ENCODE peak calls at places on chromosome 16, in seven cellular contexts. One of them, this sample, is unnamed.

GRCh38 chr16:80738521-80738920 is 65.9 kb downstream of the CDYL2 start:
- DNase-seq in fibroblast of pulmonary artery: no peak
- DNase-seq in heart left ventricle: no peak
- DNase-seq in GM06990: no peak
- DNase-seq in cardiac fibroblast: no peak
- DNase-seq in lower leg skin: no peak
- DNase-seq in A549: no peak
- DNase-seq in this sample: no peak

GRCh38 chr16:86100205-86101134 is 201.5 kb downstream of the IRF8 start:
- DNase-seq in cardiac fibroblast: no peak
- DNase-seq in heart left ventricle: no peak
- DNase-seq in A549: no peak
- DNase-seq in lower leg skin: no peak
- DNase-seq in GM06990: no peak
- DNase-seq in fibroblast of pulmonary artery: no peak
- DNase-seq in this sample: no peak

GRCh38 chr16:29302976-29303375 is 103.5 kb downstream of the NPIPB11 start:
- DNase-seq in GM06990: no peak
- DNase-seq in heart left ventricle: no peak
- DNase-seq in lower leg skin: no peak
- DNase-seq in cardiac fibroblast: no peak
- DNase-seq in A549: no peak
- DNase-seq in fibroblast of pulmonary artery: no peak
- DNase-seq in this sample: no peak

GRCh38 chr16:72876221-72876620 is 171.7 kb downstream of the ZFHX3 start:
- DNase-seq in lower leg skin: peak
- DNase-seq in heart left ventricle: peak
- DNase-seq in cardiac fibroblast: peak
- DNase-seq in fibroblast of pulmonary artery: peak
- DNase-seq in A549: no peak
- DNase-seq in GM06990: peak
- DNase-seq in this sample: peak

GRCh38 chr16:57637424-57637823 is 9.0 kb downstream of the ADGRG1 start:
- DNase-seq in fibroblast of pulmonary artery: peak
- DNase-seq in GM06990: no peak
- DNase-seq in A549: no peak
- DNase-seq in heart left ventricle: peak
- DNase-seq in cardiac fibroblast: peak
- DNase-seq in lower leg skin: no peak
- DNase-seq in this sample: no peak

GRCh38 chr16:15708096-15708495 is 58.1 kb downstream of the NDE1 start:
- DNase-seq in fibroblast of pulmonary artery: peak
- DNase-seq in GM06990: no peak
- DNase-seq in A549: no peak
- DNase-seq in cardiac fibroblast: peak
- DNase-seq in heart left ventricle: no peak
- DNase-seq in lower leg skin: no peak
- DNase-seq in this sample: peak

GRCh38 chr16:49148410-49148809 is 133.2 kb downstream of the CBLN1 start:
- DNase-seq in cardiac fibroblast: no peak
- DNase-seq in GM06990: no peak
- DNase-seq in heart left ventricle: no peak
- DNase-seq in lower leg skin: no peak
- DNase-seq in A549: no peak
- DNase-seq in fibroblast of pulmonary artery: no peak
- DNase-seq in this sample: no peak

GRCh38 chr16:69267633-69268032 is 43.5 kb upstream of the VPS4A start:
- DNase-seq in heart left ventricle: no peak
- DNase-seq in fibroblast of pulmonary artery: no peak
- DNase-seq in cardiac fibroblast: no peak
- DNase-seq in GM06990: no peak
- DNase-seq in lower leg skin: no peak
- DNase-seq in A549: no peak
- DNase-seq in this sample: no peak

GRCh38 chr16:47276522-47276921 is 132.8 kb upstream of the NETO2 start:
- DNase-seq in cardiac fibroblast: no peak
- DNase-seq in GM06990: no peak
- DNase-seq in A549: no peak
- DNase-seq in fibroblast of pulmonary artery: no peak
- DNase-seq in heart left ventricle: no peak
- DNase-seq in lower leg skin: no peak
- DNase-seq in this sample: no peak

GRCh38 chr16:56944954-56945839 is 13.3 kb downstream of the HERPUD1 start:
- DNase-seq in cardiac fibroblast: no peak
- DNase-seq in fibroblast of pulmonary artery: no peak
- DNase-seq in GM06990: peak
- DNase-seq in A549: no peak
- DNase-seq in lower leg skin: no peak
- DNase-seq in heart left ventricle: no peak
- DNase-seq in this sample: no peak

GRCh38 chr16:21263640-21264211 is 14.4 kb downstream of the CRYM start:
- DNase-seq in A549: peak
- DNase-seq in lower leg skin: no peak
- DNase-seq in heart left ventricle: no peak
- DNase-seq in cardiac fibroblast: peak
- DNase-seq in GM06990: peak
- DNase-seq in fibroblast of pulmonary artery: no peak
- DNase-seq in this sample: peak

GRCh38 chr16:23296994-23297393 is 5.1 kb upstream of the SCNN1B start:
- DNase-seq in heart left ventricle: no peak
- DNase-seq in A549: peak
- DNase-seq in GM06990: no peak
- DNase-seq in cardiac fibroblast: no peak
- DNase-seq in fibroblast of pulmonary artery: no peak
- DNase-seq in lower leg skin: no peak
- DNase-seq in this sample: no peak

GRCh38 chr16:82638095-82638798 is 11.5 kb downstream of the CDH13 start:
- DNase-seq in fibroblast of pulmonary artery: peak
- DNase-seq in heart left ventricle: no peak
- DNase-seq in lower leg skin: no peak
- DNase-seq in A549: no peak
- DNase-seq in GM06990: no peak
- DNase-seq in cardiac fibroblast: peak
- DNase-seq in this sample: peak

GRCh38 chr16:51981725-51982124 is 565.2 kb downstream of the TOX3 start:
- DNase-seq in A549: no peak
- DNase-seq in cardiac fibroblast: no peak
- DNase-seq in GM06990: no peak
- DNase-seq in fibroblast of pulmonary artery: no peak
- DNase-seq in heart left ventricle: no peak
- DNase-seq in lower leg skin: no peak
- DNase-seq in this sample: no peak

GRCh38 chr16:1816396-1817275 is 10.0 kb downstream of the HAGH start:
- DNase-seq in lower leg skin: no peak
- DNase-seq in cardiac fibroblast: no peak
- DNase-seq in heart left ventricle: no peak
- DNase-seq in A549: no peak
- DNase-seq in GM06990: no peak
- DNase-seq in fibroblast of pulmonary artery: no peak
- DNase-seq in this sample: no peak

GRCh38 chr16:1818204-1818872 is 8.3 kb downstream of the HAGH start:
- DNase-seq in A549: no peak
- DNase-seq in cardiac fibroblast: no peak
- DNase-seq in heart left ventricle: no peak
- DNase-seq in lower leg skin: no peak
- DNase-seq in GM06990: no peak
- DNase-seq in fibroblast of pulmonary artery: no peak
- DNase-seq in this sample: no peak

GRCh38 chr16:1817276-1817589 is 9.4 kb downstream of the HAGH start:
- DNase-seq in cardiac fibroblast: no peak
- DNase-seq in lower leg skin: no peak
- DNase-seq in fibroblast of pulmonary artery: no peak
- DNase-seq in A549: no peak
- DNase-seq in heart left ventricle: no peak
- DNase-seq in GM06990: no peak
- DNase-seq in this sample: no peak

GRCh38 chr16:1818873-1819525 is 7.6 kb downstream of the HAGH start:
- DNase-seq in lower leg skin: no peak
- DNase-seq in heart left ventricle: no peak
- DNase-seq in cardiac fibroblast: no peak
- DNase-seq in fibroblast of pulmonary artery: no peak
- DNase-seq in A549: no peak
- DNase-seq in GM06990: no peak
- DNase-seq in this sample: no peak

DNA sequence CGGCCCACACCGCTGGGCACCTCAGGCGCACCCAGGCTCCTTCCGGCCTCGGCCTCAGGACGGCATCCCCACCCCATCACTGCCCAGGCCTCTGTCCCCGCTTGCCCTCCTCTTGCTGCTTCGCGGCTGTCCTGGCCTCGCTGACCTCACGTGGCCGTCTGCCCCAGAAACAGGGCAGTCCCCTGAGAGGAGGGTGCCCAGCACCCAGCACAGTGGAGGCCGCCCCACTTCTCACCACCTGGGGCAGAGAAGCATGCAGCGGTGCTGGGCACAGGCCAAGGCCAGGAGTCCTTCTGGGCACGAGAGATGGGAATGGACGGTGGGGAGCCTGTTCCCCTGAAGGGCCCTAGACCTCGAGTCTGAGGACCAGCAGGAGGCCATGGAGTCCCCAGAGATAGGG is 8.9 kb downstream of the HAGH start:
- DNase-seq in fibroblast of pulmonary artery: no peak
- DNase-seq in GM06990: no peak
- DNase-seq in cardiac fibroblast: no peak
- DNase-seq in lower leg skin: no peak
- DNase-seq in A549: no peak
- DNase-seq in heart left ventricle: no peak
- DNase-seq in this sample: no peak
- H3K4me3 ChIP-seq in fibroblast of pulmonary artery: no peak
- H3K4me3 ChIP-seq in GM06990: no peak
- H3K4me3 ChIP-seq in cardiac fibroblast: no peak
- H3K4me3 ChIP-seq in lower leg skin: no peak
- H3K4me3 ChIP-seq in A549: no peak
- H3K4me3 ChIP-seq in heart left ventricle: no peak
- H3K4me3 ChIP-seq in this sample: no peak

DNA sequence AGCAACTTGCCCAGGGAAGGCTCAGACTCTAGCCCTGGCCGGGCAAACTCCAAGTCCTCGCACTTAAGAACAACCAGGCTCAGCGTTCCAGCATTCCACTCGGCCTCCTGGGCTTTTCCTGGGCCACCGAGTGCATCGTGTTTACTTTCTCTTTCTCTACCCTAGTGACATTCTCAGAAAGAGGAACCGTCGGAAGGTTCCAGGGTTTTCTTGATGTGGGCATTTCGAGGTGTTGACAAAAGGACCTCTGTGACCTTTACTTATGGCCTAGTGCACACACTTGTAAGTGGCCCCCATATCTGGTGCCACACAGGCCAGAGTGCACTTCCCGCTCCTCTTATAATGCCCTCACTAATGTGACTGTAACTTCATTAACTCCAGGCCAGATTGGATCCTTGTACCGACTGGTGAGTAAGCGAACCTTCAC is 3.1 kb upstream of the BANP start:
- DNase-seq in fibroblast of pulmonary artery: no peak
- DNase-seq in heart left ventricle: no peak
- DNase-seq in GM06990: no peak
- DNase-seq in lower leg skin: no peak
- DNase-seq in cardiac fibroblast: no peak
- DNase-seq in A549: no peak
- DNase-seq in this sample: no peak
- TF ChIP-seq CTCF in fibroblast of pulmonary artery: no peak
- TF ChIP-seq CTCF in heart left ventricle: no peak
- TF ChIP-seq CTCF in GM06990: no peak
- TF ChIP-seq CTCF in lower leg skin: no peak
- TF ChIP-seq CTCF in cardiac fibroblast: no peak
- TF ChIP-seq CTCF in A549: no peak
- TF ChIP-seq CTCF in this sample: no peak

GRCh38 chr16:83968483-83968865 is 430 bp downstream of the NECAB2 start:
- DNase-seq in cardiac fibroblast: no peak
- DNase-seq in fibroblast of pulmonary artery: no peak
- DNase-seq in A549: no peak
- DNase-seq in lower leg skin: no peak
- DNase-seq in GM06990: no peak
- DNase-seq in heart left ventricle: no peak
- DNase-seq in this sample: no peak

GRCh38 chr16:83967838-83968482 is at the start of gene NECAB2:
- DNase-seq in A549: no peak
- DNase-seq in fibroblast of pulmonary artery: peak
- DNase-seq in cardiac fibroblast: peak
- DNase-seq in lower leg skin: no peak
- DNase-seq in heart left ventricle: peak
- DNase-seq in GM06990: peak
- DNase-seq in this sample: no peak

GRCh38 chr16:83969771-83970429 is 1.9 kb downstream of the NECAB2 start:
- DNase-seq in cardiac fibroblast: no peak
- DNase-seq in GM06990: no peak
- DNase-seq in lower leg skin: no peak
- DNase-seq in heart left ventricle: no peak
- DNase-seq in fibroblast of pulmonary artery: no peak
- DNase-seq in A549: no peak
- DNase-seq in this sample: no peak

GRCh38 chr16:83970430-83970815 is 2.4 kb downstream of the NECAB2 start:
- DNase-seq in heart left ventricle: no peak
- DNase-seq in A549: no peak
- DNase-seq in lower leg skin: no peak
- DNase-seq in fibroblast of pulmonary artery: no peak
- DNase-seq in GM06990: no peak
- DNase-seq in cardiac fibroblast: no peak
- DNase-seq in this sample: no peak

DNA sequence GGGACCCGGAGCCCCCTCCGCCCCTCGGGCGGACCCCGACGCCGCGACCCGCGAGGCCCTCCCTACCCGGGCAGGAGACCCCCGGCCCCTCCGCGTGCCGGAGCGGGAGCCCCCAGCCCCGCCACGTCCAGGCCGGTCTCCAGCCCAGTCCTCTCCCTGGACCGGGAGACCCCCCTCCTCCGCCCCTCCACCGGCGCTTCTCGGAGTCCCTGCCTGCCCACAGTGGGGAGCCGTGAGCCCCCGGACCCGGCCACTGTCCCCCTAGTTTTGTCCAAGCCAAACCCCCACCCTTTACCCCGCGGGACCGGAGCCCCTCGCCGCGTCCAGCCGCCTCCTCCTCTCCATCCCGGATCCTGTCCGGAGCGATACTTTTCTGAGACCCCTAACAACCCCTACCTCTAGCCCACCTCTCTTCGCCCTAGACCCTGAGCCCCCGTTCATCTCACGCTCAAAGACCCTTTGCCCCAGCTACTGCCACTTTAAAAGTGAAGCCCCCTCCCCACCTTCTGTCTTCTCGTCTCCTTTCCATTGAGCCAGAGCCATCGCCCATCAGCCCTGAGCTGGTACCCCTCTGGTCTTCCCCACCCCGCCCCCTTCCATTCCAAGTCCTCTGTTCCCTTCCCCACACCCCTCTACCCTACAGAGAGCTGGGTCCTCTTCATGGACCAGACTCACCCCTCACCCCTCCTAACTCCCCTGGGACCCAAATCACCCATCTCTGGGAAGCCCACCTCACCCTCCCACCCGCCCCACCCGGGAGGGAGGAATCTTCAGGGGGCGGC is 1.0 kb downstream of the NECAB2 start:
- DNase-seq in fibroblast of pulmonary artery: no peak
- DNase-seq in heart left ventricle: no peak
- DNase-seq in cardiac fibroblast: no peak
- DNase-seq in A549: no peak
- DNase-seq in GM06990: no peak
- DNase-seq in lower leg skin: no peak
- DNase-seq in this sample: no peak
- H3K4me3 ChIP-seq in fibroblast of pulmonary artery: no peak
- H3K4me3 ChIP-seq in heart left ventricle: no peak
- H3K4me3 ChIP-seq in cardiac fibroblast: no peak
- H3K4me3 ChIP-seq in A549: no peak
- H3K4me3 ChIP-seq in GM06990: no peak
- H3K4me3 ChIP-seq in lower leg skin: no peak
- H3K4me3 ChIP-seq in this sample: no peak

GRCh38 chr16:84538441-84538840 is 34.0 kb upstream of the MEAK7 start:
- DNase-seq in fibroblast of pulmonary artery: no peak
- DNase-seq in lower leg skin: no peak
- DNase-seq in A549: no peak
- DNase-seq in GM06990: no peak
- DNase-seq in cardiac fibroblast: no peak
- DNase-seq in heart left ventricle: no peak
- DNase-seq in this sample: peak
- TF ChIP-seq CTCF in fibroblast of pulmonary artery: no peak
- TF ChIP-seq CTCF in lower leg skin: no peak
- TF ChIP-seq CTCF in A549: no peak
- TF ChIP-seq CTCF in GM06990: no peak
- TF ChIP-seq CTCF in cardiac fibroblast: no peak
- TF ChIP-seq CTCF in heart left ventricle: no peak
- TF ChIP-seq CTCF in this sample: no peak